ENCODE peak calls at places on chromosomes 1 and 21, in seven cellular contexts. V, L, S, A, P, Q and H are unnamed samples. For H3K27me3, the result is how much of the 10 kb centered on the place peaks cover.

GRCh38 chr1:168340796-168341510 is 60.3 kb downstream of the TBX19 start:
- DNase-seq in V (no peak), L (no peak), Q (no peak), A (no peak), P (peak), S (no peak), H (no peak)

GRCh38 chr1:203189951-203190352 is 3.4 kb upstream of the CHI3L1 start:
- DNase-seq in A (no peak), S (no peak), Q (no peak), V (no peak), P (no peak), L (no peak), H (no peak)

GRCh38 chr1:21564521-21565095 is 55.4 kb downstream of the ALPL start:
- DNase-seq in P (no peak), L (no peak), A (peak), Q (no peak), V (no peak), S (no peak), H (no peak)

GRCh38 chr21:38505654-38506523 is 7.6 kb upstream of the ERG start:
- DNase-seq in Q (no peak), L (no peak), V (peak), P (peak), S (no peak), A (no peak), H (no peak)

GRCh38 chr1:214106375-214106774 is 118.6 kb downstream of the PROX1 start:
- DNase-seq in A (no peak), Q (no peak), S (no peak), P (no peak), V (no peak), L (no peak), H (no peak)

GRCh38 chr1:43548285-43549271 is 17.9 kb downstream of the PTPRF start:
- DNase-seq in S (no peak), V (no peak), Q (no peak), L (no peak), P (peak), A (no peak), H (peak)

GRCh38 chr1:55235722-55236121 is 20.6 kb upstream of the USP24 start:
- DNase-seq in A (no peak), S (no peak), P (peak), Q (no peak), L (no peak), V (no peak), H (peak)

GRCh38 chr1:222928212-222928611 is 113.4 kb downstream of the DISP1 start:
- DNase-seq in S (peak), P (no peak), Q (peak), L (no peak), V (peak), A (peak), H (no peak)

GRCh38 chr1:115077984-115078330 is 11.3 kb downstream of the TSPAN2 start:
- DNase-seq in Q (no peak), P (no peak), L (no peak), A (no peak), V (no peak), S (no peak), H (no peak)

GRCh38 chr1:162003061-162003824 is 20.4 kb downstream of the OLFML2B start:
- DNase-seq in Q (peak), S (no peak), V (peak), P (peak), L (no peak), A (peak), H (peak)

GRCh38 chr1:1041873-1042272 is 22.0 kb downstream of the AGRN start:
- DNase-seq in P (no peak), S (no peak), V (no peak), L (no peak), Q (no peak), A (no peak), H (no peak)

GRCh38 chr1:183131166-183131565 is 54.9 kb upstream of the LAMC2 start:
- DNase-seq in L (no peak), V (no peak), Q (no peak), S (no peak), P (no peak), A (no peak), H (no peak)

GRCh38 chr21:41786521-41786987 is 19.7 kb upstream of the RIPK4 start:
- DNase-seq in V (no peak), Q (no peak), S (peak), A (no peak), P (peak), L (no peak), H (peak)

DNA sequence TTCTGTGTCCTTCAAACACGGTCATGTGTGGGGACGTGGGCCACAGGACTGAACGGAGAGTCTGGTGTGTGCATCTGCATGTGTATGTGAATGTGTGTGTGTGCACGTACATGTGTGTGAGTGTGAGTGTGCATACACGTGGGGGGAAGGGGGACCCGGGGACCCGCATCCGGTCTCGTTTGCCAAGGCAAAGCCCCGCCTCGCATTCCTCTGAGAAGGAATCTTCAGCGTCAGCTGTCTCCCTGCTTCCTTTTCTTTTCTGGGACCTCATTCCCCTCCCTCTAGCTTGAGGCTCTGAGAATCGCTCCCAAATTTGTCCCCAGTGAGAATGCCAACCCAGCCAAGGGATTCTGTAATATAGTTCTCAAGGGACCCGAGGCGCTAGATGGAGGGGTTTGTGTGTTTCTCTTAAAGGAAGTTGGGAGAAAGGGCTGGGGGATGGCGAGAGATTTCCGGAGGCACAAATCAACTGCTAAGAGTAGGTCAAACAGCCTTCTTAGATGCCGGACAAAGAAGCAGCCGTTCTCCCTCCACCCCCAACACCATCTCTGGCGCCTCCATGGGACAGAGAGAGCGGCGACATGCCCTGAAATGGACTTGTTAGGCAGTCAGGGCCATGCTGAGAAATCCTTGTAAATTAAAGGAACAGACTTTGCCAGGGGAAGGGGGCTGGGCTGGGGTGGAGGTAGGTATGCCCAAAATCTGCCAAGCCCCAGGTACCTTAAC is 6.6 kb downstream of the IFFO2 start:
- DNase-seq in P (peak), V (peak), L (no peak), S (no peak), Q (peak), A (peak), H (no peak)
- TF ChIP-seq CTCF in P (peak), V (peak), L (no peak), S (no peak), Q (no peak), A (peak), H (peak)

GRCh38 chr1:10737268-10737624 is 59.2 kb downstream of the CASZ1 start:
- DNase-seq in Q (no peak), L (no peak), A (no peak), P (no peak), V (no peak), S (peak), H (no peak)

GRCh38 chr1:10735603-10736305 is 60.7 kb downstream of the CASZ1 start:
- DNase-seq in A (no peak), S (no peak), V (no peak), L (no peak), Q (no peak), P (no peak), H (no peak)

GRCh38 chr1:10738125-10738746 is 58.2 kb downstream of the CASZ1 start:
- DNase-seq in A (no peak), V (peak), L (no peak), P (no peak), S (peak), Q (no peak), H (no peak)

GRCh38 chr1:10737651-10738050 is 58.8 kb downstream of the CASZ1 start:
- DNase-seq in Q (no peak), A (no peak), S (no peak), P (no peak), L (no peak), V (no peak), H (no peak)

GRCh38 chr1:10736623-10737267 is 59.7 kb downstream of the CASZ1 start:
- DNase-seq in L (no peak), V (no peak), P (no peak), S (peak), Q (no peak), A (peak), H (no peak)
- H3K27me3 ChIP-seq in L (under half), V (under half), P (under half), S (under half), Q (under half), A (under half), H (under half)

GRCh38 chr1:39899611-39900538 is 1.8 kb downstream of the MYCL start:
- DNase-seq in L (no peak), P (no peak), A (no peak), Q (no peak), S (no peak), V (no peak), H (no peak)
- H3K4me3 ChIP-seq in L (no peak), P (no peak), A (no peak), Q (no peak), S (peak), V (peak), H (no peak)

DNA sequence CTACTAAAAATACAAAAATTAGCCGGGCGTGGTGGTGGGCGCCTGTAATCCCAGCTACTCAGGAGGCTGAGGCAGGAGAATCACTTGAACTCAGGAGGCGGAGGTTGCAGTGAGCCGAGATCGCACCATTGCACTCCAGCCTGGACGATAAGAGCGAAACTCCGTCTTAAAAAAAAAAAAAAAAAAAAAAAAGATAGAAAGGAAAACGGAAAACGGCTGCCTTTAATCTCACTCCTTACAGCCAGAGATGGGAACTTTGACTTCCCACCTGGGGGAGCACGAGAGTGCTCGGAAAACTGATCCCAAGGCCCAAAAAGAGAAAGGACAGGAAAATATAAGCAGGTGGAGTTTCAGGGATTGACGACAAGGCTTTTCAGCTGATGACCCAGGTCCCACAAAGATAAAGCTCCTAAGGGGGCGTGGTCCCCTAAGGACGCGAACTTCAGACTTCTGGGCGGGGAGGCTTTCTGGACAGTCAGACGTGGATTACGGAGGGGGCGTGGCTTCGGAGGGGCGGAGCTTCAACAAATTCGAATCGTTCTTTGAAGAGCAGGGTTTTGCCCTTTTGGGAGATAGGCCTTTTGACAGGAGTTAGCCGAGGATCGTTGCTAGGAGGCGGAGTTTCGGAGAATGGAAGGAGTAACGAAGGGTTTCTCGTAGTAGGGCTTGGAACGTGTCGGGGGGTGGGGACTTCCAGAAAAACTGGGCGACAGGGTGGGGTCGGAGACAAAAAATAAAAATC is 966 bp upstream of the CKS1B start:
- DNase-seq in Q (peak), V (peak), L (peak), S (peak), A (peak), P (peak), H (peak)
- TF ChIP-seq CTCF in Q (no peak), V (peak), L (no peak), S (no peak), A (no peak), P (peak), H (peak)

GRCh38 chr1:166906647-166907046 is 30.6 kb upstream of the TADA1 start:
- DNase-seq in L (no peak), V (no peak), S (no peak), P (no peak), A (no peak), Q (no peak), H (no peak)

GRCh38 chr1:166907763-166908162 is 31.7 kb upstream of the TADA1 start:
- DNase-seq in P (no peak), V (no peak), S (no peak), A (no peak), Q (no peak), L (no peak), H (no peak)

GRCh38 chr1:166905136-166905535 is 29.1 kb upstream of the TADA1 start:
- DNase-seq in V (no peak), L (no peak), A (no peak), S (no peak), Q (no peak), P (no peak), H (no peak)

GRCh38 chr1:166907051-166907450 is 31.0 kb upstream of the TADA1 start:
- DNase-seq in S (no peak), V (no peak), P (no peak), A (no peak), L (no peak), Q (no peak), H (no peak)

GRCh38 chr1:166905930-166906329 is 29.9 kb upstream of the TADA1 start:
- DNase-seq in V (no peak), A (no peak), L (no peak), P (peak), S (no peak), Q (no peak), H (peak)
- H3K27me3 ChIP-seq in V (under half), A (under half), L (under half), P (under half), S (under half), Q (under half), H (under half)